ENCODE peak calls at places on chromosome X, in six cellular contexts. B is PC-9; C is naive thymus-derived CD4-positive, alpha-beta T cell; H is right atrium auricular region; Y is K562; F is right cardiac atrium. V is an unnamed sample.

GRCh38 chrX:13506574-13506973 is 62.8 kb upstream of the EGFL6 start:
- DNase-seq in H (no peak), Y (peak; percentile 55), F (peak; percentile 65), C (peak; percentile 18), B (no peak), V (peak; percentile 43)

GRCh38 chrX:152601848-152602616 is 35.7 kb upstream of the GABRQ start:
- DNase-seq in H (no peak), Y (peak; percentile 5), F (no peak), C (no peak), B (no peak), V (peak; percentile 40)

GRCh38 chrX:123851010-123851409 is 8.8 kb upstream of the XIAP start:
- DNase-seq in B (no peak), F (no peak), C (no peak), Y (no peak), H (no peak), V (no peak)

GRCh38 chrX:17592117-17592516 is 145.2 kb upstream of the SCML1 start:
- DNase-seq in Y (no peak), H (no peak), C (no peak), B (no peak), F (no peak), V (no peak)

GRCh38 chrX:17521871-17522693 is 147.1 kb downstream of the NHS start:
- DNase-seq in F (peak; percentile 42), C (no peak), Y (peak; percentile 11), H (no peak), B (peak; percentile 79), V (peak; percentile 46)

GRCh38 chrX:71622347-71623104 is 4.2 kb upstream of the CXCR3 start:
- DNase-seq in F (peak; percentile 93), C (peak; percentile 14), Y (no peak), H (peak; percentile 74), B (no peak), V (peak; percentile 40)

GRCh38 chrX:57929373-57929772 is 19.1 kb upstream of the ZXDA start:
- DNase-seq in H (no peak), Y (no peak), B (no peak), C (no peak), F (no peak), V (no peak)

GRCh38 chrX:39440734-39441305 is 639.6 kb downstream of the MID1IP1 start:
- DNase-seq in C (no peak), F (no peak), H (no peak), Y (no peak), B (no peak), V (no peak)

DNA sequence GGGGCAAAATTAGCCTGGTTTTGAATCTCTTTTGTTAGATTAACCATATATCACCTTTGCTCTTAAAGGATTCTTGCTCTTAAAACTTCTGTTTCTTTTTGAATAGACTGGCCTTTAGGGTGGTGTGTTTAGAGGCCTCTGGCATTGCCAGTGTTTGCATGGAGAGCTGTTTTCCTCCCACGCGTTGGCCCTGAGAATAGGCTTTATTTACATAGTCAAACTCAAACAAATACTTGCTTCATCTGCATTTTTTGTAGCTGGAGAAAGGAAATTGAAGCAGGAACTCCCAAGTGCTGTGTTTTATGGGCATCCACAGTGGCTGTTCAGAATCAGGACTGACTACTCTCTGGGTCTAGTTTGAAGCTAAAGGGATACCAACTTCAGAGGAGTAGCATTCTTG is 2.7 kb downstream of the SHROOM2 start:
- DNase-seq in B (peak; percentile 40), H (no peak), Y (no peak), F (no peak), C (no peak), V (no peak)
- H3K4me3 ChIP-seq in B (no peak overlapping the region), H (no peak overlapping the region), Y (no peak overlapping the region), F (no peak overlapping the region), C (no peak overlapping the region), V (no peak overlapping the region)

DNA sequence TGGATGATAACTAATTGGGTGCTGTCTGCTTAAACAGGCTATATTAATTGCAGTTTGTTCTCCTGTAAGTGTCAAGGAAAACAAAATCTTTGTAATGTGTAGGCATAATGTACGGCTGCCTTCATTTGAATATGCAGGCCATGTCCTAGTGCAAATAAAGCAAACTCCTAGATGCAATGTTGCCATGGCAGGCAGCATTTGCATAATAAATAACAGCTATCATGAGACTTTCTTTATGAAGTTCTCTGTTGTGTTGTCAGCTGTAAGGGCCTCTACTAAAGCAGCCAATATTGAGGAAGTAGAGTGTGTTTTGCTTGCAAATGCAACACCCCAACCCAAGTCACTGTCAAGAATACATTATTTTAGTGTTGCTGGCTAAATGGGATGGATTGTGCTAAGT is 416.9 kb downstream of the ZIC3 start:
- DNase-seq in C (no peak), Y (no peak), H (no peak), F (no peak), B (no peak), V (no peak)
- H3K27me3 ChIP-seq in C (no peaks in the 10 kb centered on the region), Y (no peaks in the 10 kb centered on the region), H (no peaks in the 10 kb centered on the region), F (no peaks in the 10 kb centered on the region), B (peaks cover 3% of the 10 kb centered on the region), V (no peaks in the 10 kb centered on the region)

DNA sequence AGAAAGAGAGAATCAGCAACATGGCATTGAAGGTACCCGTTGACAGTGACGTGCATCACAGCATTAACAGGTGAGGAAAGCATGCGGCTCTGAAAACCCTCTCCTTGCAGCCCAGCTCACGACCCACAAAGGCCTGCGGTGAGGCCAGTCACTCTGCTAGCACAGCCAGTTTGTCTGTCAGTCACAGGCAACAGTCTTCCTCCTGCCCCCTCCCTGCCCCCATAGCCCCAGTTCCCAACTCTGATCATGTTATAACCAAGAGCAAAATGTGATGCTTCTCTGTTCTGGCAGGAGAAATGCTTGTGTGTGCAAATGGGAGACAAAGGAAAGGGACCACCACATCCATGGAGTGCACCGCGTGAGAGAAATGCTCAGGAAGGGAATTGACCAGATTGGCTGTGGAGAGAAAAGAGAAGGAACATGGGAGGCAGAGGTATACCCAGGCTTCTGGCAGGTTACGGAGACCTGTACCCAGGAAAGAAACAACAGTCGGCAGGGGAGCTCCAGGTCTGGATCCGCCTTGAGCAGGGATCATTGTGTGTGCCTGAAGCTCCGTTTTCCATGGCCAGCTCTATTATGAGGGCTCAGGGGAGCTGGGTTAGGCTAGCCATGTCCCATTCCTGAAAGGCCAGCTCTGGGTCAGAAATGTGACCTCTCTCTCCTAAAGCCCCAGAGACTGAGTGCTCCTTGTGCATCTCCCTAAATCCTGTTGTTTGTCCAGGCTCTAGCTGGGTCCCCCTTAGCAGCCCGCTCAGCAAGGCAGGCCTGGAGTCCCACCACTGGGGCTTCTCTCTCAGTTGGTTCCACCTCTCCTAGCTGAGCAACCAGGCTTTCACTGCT is 139.7 kb upstream of the MAMLD1 start:
- DNase-seq in Y (no peak), F (no peak), H (peak; percentile 7), C (no peak), B (no peak), V (no peak)
- H3K4me3 ChIP-seq in Y (no peak overlapping the region), F (no peak overlapping the region), H (no peak overlapping the region), C (no peak overlapping the region), B (no peak overlapping the region), V (no peak overlapping the region)

GRCh38 chrX:153907456-153907855 is 3.0 kb downstream of the AVPR2 start:
- DNase-seq in B (no peak), F (no peak), C (no peak), Y (no peak), H (no peak), V (no peak)
- H3K27me3 ChIP-seq in B (no peaks in the 10 kb centered on the region), F (no peaks in the 10 kb centered on the region), C (no peaks in the 10 kb centered on the region), Y (no peaks in the 10 kb centered on the region), H (peaks cover 3% of the 10 kb centered on the region), V (no peaks in the 10 kb centered on the region)

DNA sequence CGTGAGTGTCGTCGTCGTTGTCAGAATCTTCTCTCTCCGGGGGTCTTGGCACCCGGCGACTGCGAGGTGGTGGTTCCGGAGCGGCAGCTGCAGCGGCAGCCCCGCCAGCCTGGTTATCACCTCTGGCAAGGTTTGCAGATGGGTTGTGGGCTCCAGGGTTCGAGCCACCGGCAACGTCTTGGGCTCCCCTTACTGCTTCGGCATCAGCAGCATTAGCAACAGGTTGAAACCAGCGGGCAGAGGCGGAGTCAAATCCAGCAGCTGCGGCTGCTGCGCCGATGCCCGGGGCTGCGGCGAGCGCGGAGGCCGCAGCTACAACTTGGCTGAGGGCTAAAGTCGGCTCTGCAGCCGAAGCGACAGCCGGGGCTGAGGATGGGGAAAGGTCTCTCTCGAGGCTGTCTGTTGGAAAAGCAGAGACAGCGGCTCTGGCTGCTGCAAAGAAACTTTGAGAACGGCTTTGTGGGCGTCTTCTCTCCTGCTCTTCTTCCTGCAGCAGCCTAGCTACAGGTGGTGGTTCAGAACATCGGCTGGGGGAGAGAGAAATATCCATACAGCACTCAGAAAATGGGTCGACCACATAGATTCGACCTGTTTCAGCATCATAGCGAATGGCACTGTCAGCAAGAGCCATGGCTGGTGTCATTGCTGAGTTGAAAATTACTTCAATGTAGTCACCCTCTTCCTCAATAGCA is 3.6 kb downstream of the IRS4 start:
- DNase-seq in H (no peak), F (peak; percentile 5), Y (no peak), C (no peak), B (no peak), V (no peak)
- H3K4me3 ChIP-seq in H (no peak overlapping the region), F (no peak overlapping the region), Y (no peak overlapping the region), C (no peak overlapping the region), B (no peak overlapping the region), V (no peak overlapping the region)

DNA sequence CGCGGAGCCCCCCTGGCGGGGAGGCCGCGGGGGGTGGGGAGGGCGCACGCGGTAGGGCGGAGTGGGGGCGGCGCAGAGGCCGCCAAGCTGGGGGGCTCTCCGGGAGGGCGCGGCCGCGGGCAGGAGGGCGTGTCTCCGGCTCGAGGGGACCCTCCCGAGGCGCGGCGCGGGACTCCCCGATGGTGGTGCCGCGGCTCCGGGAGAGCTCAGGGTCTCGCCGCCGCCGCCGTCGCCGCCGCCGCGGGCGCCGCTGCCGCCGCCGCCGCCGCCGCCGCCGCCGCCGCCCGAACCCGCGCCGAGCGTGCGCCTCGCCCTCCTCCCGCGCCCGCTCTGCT is at the start of gene PTCHD1:
- DNase-seq in C (no peak), Y (no peak), B (no peak), F (no peak), H (no peak), V (no peak)
- H3K27me3 ChIP-seq in C (no peaks in the 10 kb centered on the region), Y (peaks cover 13% of the 10 kb centered on the region), B (no peaks in the 10 kb centered on the region), F (no peaks in the 10 kb centered on the region), H (no peaks in the 10 kb centered on the region), V (peaks cover 64% of the 10 kb centered on the region)

GRCh38 chrX:69067841-69068240 is 97.4 kb downstream of the PJA1 start:
- DNase-seq in H (no peak), C (no peak), Y (no peak), F (no peak), B (no peak), V (no peak)

GRCh38 chrX:69063486-69063885 is 101.8 kb downstream of the PJA1 start:
- DNase-seq in F (no peak), Y (no peak), H (no peak), C (no peak), B (no peak), V (no peak)

GRCh38 chrX:69066021-69066757 is 99.1 kb downstream of the PJA1 start:
- DNase-seq in C (no peak), Y (no peak), B (no peak), H (no peak), F (no peak), V (no peak)

GRCh38 chrX:69066966-69067525 is 98.2 kb downstream of the PJA1 start:
- DNase-seq in H (no peak), B (no peak), C (no peak), F (no peak), Y (no peak), V (no peak)

DNA sequence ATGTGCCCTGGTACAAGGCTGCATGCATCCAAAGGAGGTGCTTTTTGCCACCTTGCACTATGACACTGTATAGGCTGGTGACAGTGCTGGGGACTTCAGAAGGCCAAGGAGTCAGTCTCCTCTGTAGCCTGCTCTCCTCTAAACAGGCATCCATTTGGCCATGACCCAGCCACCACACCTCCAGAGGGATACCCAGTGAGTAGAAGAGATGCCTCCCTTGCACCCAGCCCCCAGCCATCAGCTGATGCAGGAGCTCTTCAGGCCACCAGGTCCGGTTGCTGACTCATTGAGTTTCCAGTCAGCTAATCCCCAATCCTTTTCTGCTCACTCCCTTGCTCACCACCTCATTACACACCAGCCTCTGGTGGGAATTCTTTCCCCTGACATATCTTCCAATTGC is 99.8 kb downstream of the PJA1 start:
- DNase-seq in F (no peak), Y (no peak), H (peak; percentile 53), B (no peak), C (no peak), V (no peak)
- H3K4me3 ChIP-seq in F (no peak overlapping the region), Y (no peak overlapping the region), H (no peak overlapping the region), B (no peak overlapping the region), C (no peak overlapping the region), V (no peak overlapping the region)

GRCh38 chrX:124994404-124994803 is 325.3 kb upstream of the TEX13C start:
- DNase-seq in C (no peak), Y (no peak), B (no peak), F (no peak), H (no peak), V (no peak)
- H3K27me3 ChIP-seq in C (no peaks in the 10 kb centered on the region), Y (no peaks in the 10 kb centered on the region), B (no peaks in the 10 kb centered on the region), F (no peaks in the 10 kb centered on the region), H (no peaks in the 10 kb centered on the region), V (no peaks in the 10 kb centered on the region)